ENCODE peak calls at places on chromosomes 6 and 20, in eight cellular contexts. W is stimulated activated CD4-positive, alpha-beta T cell treated with anti-CD3 and anti-CD28 coated beads, Interleukin-4, amount 100 ng/mL, for 24 hours; H is pancreas; E is RPMI7951; J is nephron progenitor cell; Z is GM04504; F is OCI-LY7; D is GM03348. Y is an unnamed sample.
A peak's percentile ranks its signal among the peaks of the same experiment; 100 is the strongest.

GRCh38 chr6:159953091-159953581 is 15.7 kb upstream of the IGF2R start:
- DNase-seq in W (no peak), H (no peak), E (peak; percentile 36), J (no peak), Z (no peak), F (no peak), D (peak; percentile 47), Y (peak; percentile 61)

GRCh38 chr20:43844778-43845614 is 69.7 kb upstream of the TOX2 start:
- DNase-seq in W (no peak), H (no peak), E (peak; percentile 99), J (no peak), Z (peak; percentile 92), F (no peak), D (peak; percentile 54), Y (peak; percentile 38)

GRCh38 chr6:36019167-36019566 is 5.3 kb downstream of the SLC26A8 start:
- DNase-seq in W (no peak), H (no peak), E (no peak), J (no peak), Z (no peak), F (no peak), D (no peak), Y (no peak)

GRCh38 chr6:132126150-132126549 is 175.0 kb upstream of the CCN2 start:
- DNase-seq in W (no peak), H (no peak), E (no peak), J (no peak), Z (no peak), F (no peak), D (no peak), Y (no peak)

GRCh38 chr6:52403086-52403485 is 17.1 kb upstream of the EFHC1 start:
- DNase-seq in W (no peak), H (no peak), E (no peak), J (no peak), Z (no peak), F (no peak), D (no peak), Y (no peak)

GRCh38 chr6:92979281-92979680 is 440.1 kb downstream of the EPHA7 start:
- DNase-seq in W (no peak), H (no peak), E (no peak), J (no peak), Z (no peak), F (no peak), D (no peak), Y (no peak)

GRCh38 chr6:106748547-106749207 is 119.3 kb downstream of the QRSL1 start:
- DNase-seq in W (no peak), H (no peak), E (no peak), J (no peak), Z (no peak), F (no peak), D (no peak), Y (no peak)

GRCh38 chr6:138618168-138618567 is 118.9 kb upstream of the NHSL1 start:
- DNase-seq in W (no peak), H (no peak), E (no peak), J (no peak), Z (peak; percentile 17), F (no peak), D (no peak), Y (no peak)

GRCh38 chr6:136791296-136792065 is 796 bp downstream of the MAP3K5 start:
- DNase-seq in W (peak; percentile 54), H (peak; percentile 74), E (peak; percentile 26), J (peak; percentile 21), Z (no peak), F (peak; percentile 81), D (peak; percentile 22), Y (peak; percentile 83)

GRCh38 chr6:81166770-81167169 is 585.7 kb downstream of the TENT5A start:
- DNase-seq in W (no peak), H (no peak), E (peak; percentile 1), J (no peak), Z (peak; percentile 35), F (no peak), D (peak; percentile 49), Y (no peak)

GRCh38 chr6:41093729-41094128 is 21.0 kb downstream of the NFYA start:
- DNase-seq in W (no peak), H (no peak), E (no peak), J (no peak), Z (no peak), F (no peak), D (no peak), Y (no peak)

GRCh38 chr6:149236584-149236983 is 80.9 kb upstream of the TAB2 start:
- DNase-seq in W (no peak), H (no peak), E (peak; percentile 50), J (no peak), Z (no peak), F (no peak), D (no peak), Y (no peak)

GRCh38 chr20:3115190-3116107 is 30.9 kb upstream of the AVP start:
- DNase-seq in W (peak; percentile 12), H (peak; percentile 13), E (peak; percentile 64), J (peak; percentile 47), Z (no peak), F (peak; percentile 53), D (peak; percentile 91), Y (no peak)

GRCh38 chr20:2006452-2007381 is 12.9 kb upstream of the PDYN start:
- DNase-seq in W (peak; percentile 27), H (no peak), E (peak; percentile 56), J (peak; percentile 51), Z (no peak), F (peak; percentile 52), D (peak; percentile 61), Y (no peak)

GRCh38 chr6:73525546-73526330 is 4.9 kb upstream of the EEF1A1 start:
- DNase-seq in W (no peak), H (no peak), E (no peak), J (no peak), Z (no peak), F (no peak), D (no peak), Y (no peak)

GRCh38 chr6:86712039-86712438 is 225.3 kb upstream of the HTR1E start:
- DNase-seq in W (no peak), H (no peak), E (no peak), J (no peak), Z (no peak), F (no peak), D (no peak), Y (no peak)

GRCh38 chr20:51760905-51761544 is 7.2 kb downstream of the ATP9A start:
- DNase-seq in W (no peak), H (no peak), E (peak; percentile 83), J (no peak), Z (no peak), F (no peak), D (no peak), Y (no peak)

GRCh38 chr6:77368660-77369313 is 94.5 kb downstream of the HTR1B start:
- DNase-seq in W (no peak), H (peak; percentile 10), E (peak; percentile 74), J (peak; percentile 12), Z (no peak), F (no peak), D (peak; percentile 20), Y (no peak)

GRCh38 chr6:126632271-126632670 is 292.4 kb downstream of the CENPW start:
- DNase-seq in W (no peak), H (no peak), E (no peak), J (no peak), Z (no peak), F (no peak), D (no peak), Y (no peak)

GRCh38 chr20:59640267-59640666 is 35.9 kb downstream of the PHACTR3 start:
- DNase-seq in W (no peak), H (no peak), E (no peak), J (no peak), Z (no peak), F (no peak), D (no peak), Y (peak; percentile 10)

GRCh38 chr20:24109008-24109407 is 120.4 kb upstream of the GGTLC1 start:
- DNase-seq in W (peak; percentile 12), H (no peak), E (peak; percentile 76), J (no peak), Z (no peak), F (no peak), D (no peak), Y (peak; percentile 63)

GRCh38 chr20:50146732-50147662 is 6.5 kb downstream of the PEDS1 start:
- DNase-seq in W (peak; percentile 79), H (no peak), E (peak; percentile 42), J (no peak), Z (no peak), F (peak; percentile 62), D (no peak), Y (no peak)

GRCh38 chr6:53730767-53731166 is 64.0 kb upstream of the LRRC1 start:
- DNase-seq in W (no peak), H (no peak), E (no peak), J (no peak), Z (no peak), F (no peak), D (no peak), Y (no peak)

GRCh38 chr6:147204060-147204785 is at the start of gene STXBP5:
- DNase-seq in W (peak; percentile 35), H (peak; percentile 51), E (peak; percentile 51), J (peak; percentile 59), Z (no peak), F (peak; percentile 68), D (peak; percentile 53), Y (peak; percentile 64)

GRCh38 chr20:54368578-54368977 is 106.8 kb upstream of the DOK5 start:
- DNase-seq in W (no peak), H (no peak), E (peak; percentile 17), J (no peak), Z (no peak), F (no peak), D (no peak), Y (no peak)

GRCh38 chr6:121573466-121573865 is 138.0 kb downstream of the GJA1 start:
- DNase-seq in W (no peak), H (no peak), E (no peak), J (no peak), Z (no peak), F (no peak), D (no peak), Y (no peak)

GRCh38 chr6:148885920-148886845 is 139.4 kb downstream of the UST start:
- DNase-seq in W (no peak), H (no peak), E (no peak), J (no peak), Z (no peak), F (no peak), D (no peak), Y (no peak)

GRCh38 chr20:63178889-63179751 is 36.8 kb downstream of the YTHDF1 start:
- DNase-seq in W (peak; percentile 70), H (peak; percentile 8), E (peak; percentile 51), J (peak; percentile 81), Z (no peak), F (peak; percentile 30), D (peak; percentile 56), Y (no peak)

Y was measured in left lobe of liver.